ENCODE peak calls at places on chromosomes 5 and 9, in ten cellular contexts. Y is HTR-8/SVneo; R is CD4-positive, alpha-beta memory T cell; Q is astrocyte of the spinal cord; P is skeletal muscle cell; L is retina; D is SW 1271; H is right atrium auricular region; A is hippocampal formation; C is fibroblast of pulmonary artery. S is an unnamed sample.

GRCh38 chr9:94298949-94299599 is 29.4 kb downstream of the NUTM2F start:
- DNase-seq in H (no peak), D (no peak), P (no peak), A (peak), R (no peak), Y (no peak), C (no peak), L (no peak), Q (no peak), S (no peak)

GRCh38 chr9:137437691-137438590 is 3.2 kb downstream of the ENTPD8 start:
- DNase-seq in A (no peak), Y (no peak), Q (no peak), L (no peak), R (no peak), P (no peak), C (no peak), D (no peak), H (no peak), S (no peak)

GRCh38 chr5:5536871-5537270 is 114.4 kb downstream of the ICE1 start:
- DNase-seq in Q (no peak), P (no peak), D (no peak), R (no peak), A (no peak), H (no peak), C (no peak), L (no peak), Y (no peak), S (no peak)

GRCh38 chr9:6779417-6780241 is 21.9 kb downstream of the KDM4C start:
- DNase-seq in Y (no peak), Q (peak), H (no peak), R (no peak), A (no peak), L (peak), D (no peak), C (peak), P (no peak), S (no peak)

GRCh38 chr5:121982500-121983261 is 20.9 kb downstream of the SRFBP1 start:
- DNase-seq in L (no peak), A (no peak), Q (peak), C (peak), P (no peak), Y (no peak), H (no peak), R (no peak), D (no peak), S (no peak)

GRCh38 chr5:6905423-6905822 is 192.2 kb downstream of the TENT4A start:
- DNase-seq in H (peak), A (no peak), R (no peak), Q (no peak), C (no peak), L (no peak), Y (no peak), D (no peak), P (no peak), S (no peak)

GRCh38 chr5:125045647-125046046 is 299.2 kb upstream of the ZNF608 start:
- DNase-seq in Y (no peak), P (no peak), R (no peak), C (no peak), Q (no peak), A (no peak), L (no peak), H (no peak), D (no peak), S (no peak)

GRCh38 chr5:85278193-85278592 is 893.5 kb upstream of the EDIL3 start:
- DNase-seq in D (no peak), L (no peak), Q (no peak), Y (no peak), R (no peak), H (no peak), A (no peak), P (no peak), C (no peak), S (no peak)

GRCh38 chr9:19231126-19232035 is 888 bp downstream of the DENND4C start:
- DNase-seq in H (no peak), P (no peak), Q (peak), C (peak), A (peak), L (peak), Y (no peak), D (no peak), R (peak), S (peak)

GRCh38 chr5:2515180-2515809 is 236.2 kb downstream of the IRX2 start:
- DNase-seq in Q (no peak), A (no peak), H (peak), P (no peak), Y (no peak), L (no peak), D (no peak), C (no peak), R (no peak), S (no peak)

GRCh38 chr5:66818935-66819328 is 222.7 kb downstream of the MAST4 start:
- DNase-seq in P (no peak), R (no peak), H (no peak), C (no peak), D (no peak), L (no peak), Q (no peak), Y (no peak), A (no peak), S (no peak)

GRCh38 chr9:131803758-131804411 is 64.0 kb upstream of the RAPGEF1 start:
- DNase-seq in R (no peak), C (no peak), Y (no peak), H (no peak), P (no peak), Q (no peak), L (no peak), D (no peak), A (no peak), S (no peak)

GRCh38 chr9:108784998-108785397 is 70.8 kb downstream of the ACTL7B start:
- DNase-seq in H (peak), L (no peak), D (no peak), A (no peak), Q (peak), C (peak), Y (no peak), P (peak), R (no peak), S (peak)

GRCh38 chr5:37554938-37555337 is 175.8 kb downstream of the WDR70 start:
- DNase-seq in A (no peak), C (no peak), Q (peak), R (no peak), H (no peak), P (no peak), D (no peak), Y (no peak), L (no peak), S (no peak)

S was measured in pons.